ENCODE peak calls at places on chromosomes 11 and 22, in seven cellular contexts. B is AG04450; E is stimulated activated naive CD4-positive, alpha-beta T cell; P is AML-193; I is left kidney; C is effector memory CD8-positive, alpha-beta T cell; T is mucosa of gallbladder. V is an unnamed sample.

GRCh38 chr11:119683783-119684182 is 45.2 kb downstream of the NECTIN1 start:
- DNase-seq in B (no peak), I (peak; percentile 76), P (no peak), C (no peak), E (no peak), T (peak; percentile 57), V (no peak)

GRCh38 chr11:14902650-14903350 is 10.8 kb upstream of the CYP2R1 start:
- DNase-seq in P (no peak), B (no peak), T (no peak), C (no peak), E (no peak), I (no peak), V (peak; percentile 26)

GRCh38 chr11:72471005-72471898 is 36.9 kb upstream of the CLPB start:
- DNase-seq in E (peak; percentile 65), T (peak; percentile 74), P (peak; percentile 81), I (peak; percentile 94), B (peak; percentile 32), C (peak; percentile 50), V (peak; percentile 23)

GRCh38 chr11:12042215-12042676 is 33.8 kb upstream of the DKK3 start:
- DNase-seq in B (peak; percentile 89), C (no peak), P (peak; percentile 94), I (peak; percentile 64), T (no peak), E (no peak), V (peak; percentile 97)

GRCh38 chr11:78982377-78982925 is 407.8 kb upstream of the NARS2 start:
- DNase-seq in I (peak; percentile 46), E (no peak), B (no peak), C (no peak), T (no peak), P (no peak), V (no peak)

GRCh38 chr11:119505861-119506260 is 82.9 kb upstream of the THY1 start:
- DNase-seq in C (no peak), I (peak; percentile 59), T (no peak), E (no peak), P (no peak), B (no peak), V (no peak)

GRCh38 chr11:11332141-11332710 is 20.8 kb downstream of the CSNK2A3 start:
- DNase-seq in I (no peak), C (no peak), B (no peak), E (no peak), P (no peak), T (no peak), V (no peak)

GRCh38 chr11:62553839-62554361 is 7.3 kb upstream of the AHNAK start:
- DNase-seq in T (no peak), C (no peak), I (no peak), P (no peak), B (peak; percentile 51), E (no peak), V (peak; percentile 82)

GRCh38 chr11:1263036-1263435 is 40.2 kb downstream of the MUC5B start:
- DNase-seq in C (no peak), T (no peak), I (no peak), B (no peak), E (no peak), P (no peak), V (no peak)

GRCh38 chr22:27598792-27599191 is 202.8 kb downstream of the MN1 start:
- DNase-seq in P (no peak), E (no peak), T (no peak), B (no peak), C (no peak), I (no peak), V (no peak)

GRCh38 chr11:118705111-118705741 is 25.8 kb upstream of the TREH start:
- DNase-seq in T (no peak), E (peak; percentile 65), I (no peak), C (peak; percentile 39), B (no peak), P (no peak), V (no peak)

GRCh38 chr11:113447621-113448310 is 27.4 kb downstream of the DRD2 start:
- DNase-seq in T (no peak), B (no peak), E (no peak), P (no peak), C (no peak), I (no peak), V (no peak)

GRCh38 chr22:41001722-41002122 is 50.5 kb downstream of the RBX1 start:
- DNase-seq in B (peak; percentile 7), C (no peak), P (no peak), I (peak; percentile 77), T (no peak), E (no peak), V (no peak)

GRCh38 chr11:33742249-33742851 is 6.1 kb upstream of the CD59 start:
- DNase-seq in B (no peak), C (no peak), T (no peak), E (peak; percentile 18), I (peak; percentile 9), P (peak; percentile 22), V (no peak)

GRCh38 chr11:10866893-10867331 is 9.1 kb upstream of the ZBED5 start:
- DNase-seq in I (no peak), C (no peak), T (no peak), B (peak; percentile 34), E (no peak), P (no peak), V (no peak)

GRCh38 chr11:64157987-64158386 is 7.9 kb downstream of the MACROD1 start:
- DNase-seq in E (no peak), P (no peak), B (no peak), I (no peak), T (no peak), C (no peak), V (no peak)

GRCh38 chr22:25077964-25078363 is 121.7 kb upstream of the CRYBB3 start:
- DNase-seq in C (no peak), T (no peak), I (no peak), P (no peak), E (no peak), B (no peak), V (no peak)

GRCh38 chr11:128709402-128709801 is 15.5 kb downstream of the FLI1 start:
- DNase-seq in I (peak; percentile 23), B (peak; percentile 84), E (no peak), C (no peak), T (no peak), P (no peak), V (peak; percentile 53)

GRCh38 chr11:102144357-102145342 is 34.4 kb downstream of the YAP1 start:
- DNase-seq in C (no peak), B (peak; percentile 47), E (no peak), I (peak; percentile 82), T (no peak), P (no peak), V (peak; percentile 28)

GRCh38 chr22:49305215-49305965 is 522.3 kb downstream of the BRD1 start:
- DNase-seq in B (no peak), C (peak; percentile 35), P (peak; percentile 6), I (peak; percentile 80), T (peak; percentile 52), E (peak; percentile 36), V (no peak)

GRCh38 chr11:65609711-65610110 is 4.3 kb downstream of the MAP3K11 start:
- DNase-seq in B (no peak), E (no peak), P (no peak), T (no peak), I (no peak), C (no peak), V (no peak)

GRCh38 chr22:41822289-41823057 is 10.4 kb upstream of the SREBF2 start:
- DNase-seq in T (no peak), C (peak; percentile 50), B (no peak), P (peak; percentile 57), I (peak; percentile 72), E (peak; percentile 77), V (peak; percentile 14)

GRCh38 chr11:112734207-112734606 is 227.0 kb upstream of the NCAM1 start:
- DNase-seq in P (no peak), E (no peak), I (peak; percentile 93), B (no peak), C (no peak), T (peak; percentile 45), V (no peak)